ENCODE peak calls at places on chromosomes 6 and 20, in four cellular contexts. Z is fibroblast of lung, U is OCI-LY7, S is astrocyte. K is an unnamed sample.

GRCh38 chr6:169972736-169973135 is 221.3 kb downstream of the ERMARD start:
- DNase-seq in Z (no peak), U (no peak), S (no peak), K (no peak)

GRCh38 chr20:24048014-24048611 is 59.5 kb upstream of the GGTLC1 start:
- DNase-seq in Z (no peak), U (no peak), S (no peak), K (no peak)

GRCh38 chr20:61529354-61529753 is 277.3 kb downstream of the CDH4 start:
- DNase-seq in Z (no peak), U (no peak), S (no peak), K (no peak)

GRCh38 chr20:37941332-37941731 is 38.4 kb downstream of the VSTM2L start:
- DNase-seq in Z (no peak), U (no peak), S (no peak), K (peak; percentile 10)

GRCh38 chr6:158170656-158171081 is 2.5 kb downstream of the GTF2H5 start:
- DNase-seq in Z (peak; percentile 90), U (no peak), S (peak; percentile 95), K (peak; percentile 69)

GRCh38 chr20:61998343-61999121 is 67.1 kb downstream of the TAF4 start:
- DNase-seq in Z (no peak), U (no peak), S (no peak), K (no peak)

GRCh38 chr6:107292570-107293285 is 166.6 kb downstream of the PDSS2 start:
- DNase-seq in Z (no peak), U (no peak), S (no peak), K (no peak)

GRCh38 chr6:1604347-1604990 is 5.2 kb upstream of the FOXC1 start:
- DNase-seq in Z (peak; percentile 35), U (peak; percentile 57), S (no peak), K (peak; percentile 89)

GRCh38 chr20:37519508-37520416 is 1.3 kb upstream of the NNAT start:
- DNase-seq in Z (no peak), U (peak; percentile 32), S (no peak), K (no peak)

GRCh38 chr6:21886601-21887091 is 293.1 kb downstream of the SOX4 start:
- DNase-seq in Z (peak; percentile 19), U (no peak), S (peak; percentile 68), K (peak; percentile 33)

GRCh38 chr20:44961868-44962267 is 1.7 kb upstream of the TOMM34 start:
- DNase-seq in Z (no peak), U (no peak), S (peak; percentile 49), K (peak; percentile 68)

GRCh38 chr20:10537850-10538480 is 102.9 kb downstream of the SLX4IP start:
- DNase-seq in Z (peak; percentile 47), U (no peak), S (peak; percentile 73), K (peak; percentile 89)

GRCh38 chr20:37198962-37199660 is 19.8 kb upstream of the MROH8 start:
- DNase-seq in Z (no peak), U (no peak), S (no peak), K (no peak)

GRCh38 chr20:25286917-25287316 is 39.0 kb downstream of the PYGB start:
- DNase-seq in Z (no peak), U (no peak), S (no peak), K (no peak)

GRCh38 chr6:41194386-41194785 is 6.6 kb downstream of the TREML2 start:
- DNase-seq in Z (no peak), U (no peak), S (no peak), K (no peak)

GRCh38 chr20:44231713-44232468 is 15.2 kb upstream of the GDAP1L1 start:
- DNase-seq in Z (no peak), U (no peak), S (no peak), K (no peak)

GRCh38 chr6:24980507-24981384 is 45.0 kb upstream of the RIPOR2 start:
- DNase-seq in Z (no peak), U (no peak), S (peak; percentile 60), K (peak; percentile 19)

GRCh38 chr20:62952373-62953166 is at the start of gene SLC17A9:
- DNase-seq in Z (peak; percentile 25), U (no peak), S (peak; percentile 10), K (no peak)

GRCh38 chr20:25584905-25585704 is at the start of gene NINL:
- DNase-seq in Z (peak; percentile 50), U (no peak), S (peak; percentile 33), K (peak; percentile 55)

GRCh38 chr6:13013681-13014550 is 297.3 kb downstream of the PHACTR1 start:
- DNase-seq in Z (peak; percentile 2), U (no peak), S (no peak), K (no peak)

GRCh38 chr6:69957990-69958559 is 91.7 kb downstream of the COL19A1 start:
- DNase-seq in Z (peak; percentile 33), U (no peak), S (peak; percentile 1), K (peak; percentile 4)

GRCh38 chr20:31716351-31716750 is 6.3 kb downstream of the BCL2L1 start:
- DNase-seq in Z (no peak), U (no peak), S (no peak), K (peak; percentile 58)

GRCh38 chr6:105397987-105398386 is 4.9 kb downstream of the PREP start:
- DNase-seq in Z (no peak), U (no peak), S (no peak), K (no peak)

GRCh38 chr6:52511572-52512151 is 65.2 kb downstream of the TRAM2 start:
- DNase-seq in Z (no peak), U (no peak), S (peak; percentile 58), K (peak; percentile 13)

GRCh38 chr20:41575412-41575811 is 42.8 kb downstream of the CHD6 start:
- DNase-seq in Z (no peak), U (no peak), S (no peak), K (no peak)
- H3K79me2 ChIP-seq in Z (peaks cover 19% of the 10 kb centered on the region), U (peaks cover 60% of the 10 kb centered on the region), S (peaks cover 90% of the 10 kb centered on the region), K (peaks cover 85% of the 10 kb centered on the region)

GRCh38 chr6:11333292-11333849 is 100.9 kb upstream of the NEDD9 start:
- DNase-seq in Z (no peak), U (peak; percentile 59), S (no peak), K (no peak)
- H3K79me2 ChIP-seq in Z (no peaks in the 10 kb centered on the region), U (no peaks in the 10 kb centered on the region), S (no peaks in the 10 kb centered on the region), K (no peaks in the 10 kb centered on the region)

DNA sequence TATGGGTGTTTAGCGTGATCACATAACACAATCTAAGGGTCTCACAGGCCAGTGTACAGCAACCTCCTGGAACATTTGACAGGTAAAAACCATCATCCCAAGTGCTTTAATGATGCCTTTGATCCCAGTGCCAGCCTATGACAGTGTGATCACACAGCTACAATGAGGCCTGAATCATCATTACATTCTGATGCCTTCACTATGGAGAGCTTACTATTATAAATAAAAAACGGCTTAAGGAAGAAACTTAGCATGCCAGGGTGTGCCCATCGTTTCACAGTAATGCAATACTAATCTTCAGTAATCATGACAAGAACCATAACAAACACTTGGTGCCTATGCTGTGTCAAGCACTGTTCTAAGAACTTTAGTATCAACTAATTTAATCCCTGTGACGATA is 11.4 kb downstream of the MAP7 start:
- DNase-seq in Z (no peak), U (no peak), S (no peak), K (no peak)
- H3K79me2 ChIP-seq in Z (no peaks in the 10 kb centered on the region), U (no peaks in the 10 kb centered on the region), S (no peaks in the 10 kb centered on the region), K (peaks cover 79% of the 10 kb centered on the region)

DNA sequence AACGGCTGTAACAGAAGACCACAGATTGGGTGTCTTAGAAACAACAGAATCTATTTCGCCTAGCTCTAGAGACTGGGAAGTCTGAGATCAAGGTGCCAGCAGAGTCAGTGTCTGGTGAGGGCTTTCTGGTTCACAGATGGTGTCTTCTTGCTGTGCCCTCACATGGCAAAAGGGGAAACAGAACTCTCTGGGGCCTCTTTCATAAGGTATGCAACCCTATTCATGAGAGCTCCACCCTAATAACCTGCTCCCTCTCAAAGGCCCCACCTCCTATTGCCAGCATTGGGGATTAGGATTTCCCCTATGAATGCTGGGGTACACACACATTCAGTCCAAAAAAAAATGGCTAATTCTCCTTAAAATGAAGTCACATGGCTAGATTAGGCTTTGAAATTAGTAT is 10.0 kb downstream of the TXNDC5 start:
- DNase-seq in Z (no peak), U (peak; percentile 57), S (no peak), K (no peak)
- H3K79me2 ChIP-seq in Z (peaks cover 9% of the 10 kb centered on the region), U (peaks cover 61% of the 10 kb centered on the region), S (peaks cover 47% of the 10 kb centered on the region), K (peaks cover 18% of the 10 kb centered on the region)

DNA sequence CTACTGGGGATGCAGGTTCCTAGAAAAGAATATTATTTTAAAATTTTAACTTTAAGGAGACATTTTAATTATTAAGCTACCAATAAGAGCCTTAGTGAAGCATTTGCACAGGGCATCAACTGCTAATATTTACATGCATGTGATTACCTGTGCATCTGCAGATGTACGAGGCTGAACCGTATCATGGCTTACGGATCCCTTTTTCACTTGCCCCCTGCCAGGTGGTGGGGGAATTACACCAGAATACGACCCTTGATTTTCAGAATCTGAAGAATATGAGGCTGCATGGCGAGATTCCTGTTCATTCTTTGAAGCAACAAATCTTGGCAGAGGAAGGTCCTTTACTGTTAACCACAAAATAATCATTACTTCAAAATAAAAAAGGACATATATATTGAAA is 42.7 kb downstream of the REPS1 start:
- DNase-seq in Z (no peak), U (no peak), S (no peak), K (peak; percentile 11)
- H3K79me2 ChIP-seq in Z (no peaks in the 10 kb centered on the region), U (peaks cover 25% of the 10 kb centered on the region), S (peaks cover 36% of the 10 kb centered on the region), K (peaks cover 44% of the 10 kb centered on the region)